ENCODE peak calls at places on chromosome 3, in seven cellular contexts. C is AG10803, X is body of pancreas, J is foreskin fibroblast, U is NB4, Z is cardiac muscle cell, V is dorsolateral prefrontal cortex. S is an unnamed sample.

GRCh38 chr3:124504332-124505059 is 225.8 kb upstream of the UMPS start:
- DNase-seq in C (peak), X (peak), J (peak), U (no peak), Z (no peak), V (no peak), S (no peak)

GRCh38 chr3:24640330-24640877 is 145.8 kb upstream of the THRB start:
- DNase-seq in C (peak), X (peak), J (peak), U (peak), Z (peak), V (no peak), S (peak)

GRCh38 chr3:13479582-13480339 is at the start of gene HDAC11:
- DNase-seq in C (peak), X (peak), J (peak), U (peak), Z (peak), V (peak), S (peak)

GRCh38 chr3:169772530-169772950 is 656 bp upstream of the MYNN start:
- DNase-seq in C (peak), X (peak), J (peak), U (peak), Z (peak), V (peak), S (peak)

GRCh38 chr3:10697918-10698317 is 118.1 kb upstream of the SLC6A11 start:
- DNase-seq in C (no peak), X (no peak), J (no peak), U (no peak), Z (no peak), V (no peak), S (no peak)

GRCh38 chr3:101185341-101185740 is 135.0 kb downstream of the IMPG2 start:
- DNase-seq in C (no peak), X (no peak), J (peak), U (no peak), Z (no peak), V (no peak), S (no peak)

GRCh38 chr3:65128346-65128745 is 440.5 kb upstream of the ADAMTS9 start:
- DNase-seq in C (no peak), X (no peak), J (no peak), U (no peak), Z (no peak), V (no peak), S (peak)

GRCh38 chr3:189947948-189948723 is 172.6 kb downstream of the P3H2 start:
- DNase-seq in C (peak), X (no peak), J (peak), U (peak), Z (peak), V (no peak), S (peak)

GRCh38 chr3:172808969-172809546 is 58.5 kb downstream of the ECT2 start:
- DNase-seq in C (peak), X (no peak), J (peak), U (peak), Z (peak), V (no peak), S (peak)

GRCh38 chr3:24226402-24226801 is 268.2 kb downstream of the THRB start:
- DNase-seq in C (no peak), X (no peak), J (no peak), U (no peak), Z (no peak), V (no peak), S (no peak)

GRCh38 chr3:71478568-71478967 is 105.0 kb downstream of the FOXP1 start:
- DNase-seq in C (no peak), X (no peak), J (no peak), U (no peak), Z (no peak), V (no peak), S (no peak)

GRCh38 chr3:78322780-78323179 is 1282.9 kb downstream of the ROBO2 start:
- DNase-seq in C (no peak), X (no peak), J (no peak), U (no peak), Z (no peak), V (no peak), S (no peak)

GRCh38 chr3:37662708-37663107 is 199.0 kb upstream of the CTDSPL start:
- DNase-seq in C (no peak), X (no peak), J (no peak), U (no peak), Z (no peak), V (no peak), S (no peak)

GRCh38 chr3:137061186-137061585 is 103.4 kb downstream of the IL20RB start:
- DNase-seq in C (no peak), X (no peak), J (no peak), U (no peak), Z (no peak), V (no peak), S (no peak)

GRCh38 chr3:4976109-4976508 is 3.1 kb upstream of the BHLHE40 start:
- DNase-seq in C (peak), X (peak), J (peak), U (peak), Z (peak), V (no peak), S (peak)

GRCh38 chr3:148331111-148331818 is 366.4 kb upstream of the AGTR1 start:
- DNase-seq in C (no peak), X (no peak), J (no peak), U (no peak), Z (no peak), V (no peak), S (no peak)

GRCh38 chr3:146274833-146275232 is 23.9 kb upstream of the PLSCR4 start:
- DNase-seq in C (peak), X (no peak), J (peak), U (no peak), Z (no peak), V (no peak), S (peak)

GRCh38 chr3:28022916-28023315 is 218.5 kb upstream of the CMC1 start:
- DNase-seq in C (no peak), X (no peak), J (no peak), U (peak), Z (no peak), V (no peak), S (no peak)

GRCh38 chr3:160569874-160570273 is 4.5 kb upstream of the KPNA4 start:
- DNase-seq in C (no peak), X (no peak), J (peak), U (no peak), Z (no peak), V (no peak), S (no peak)

GRCh38 chr3:46861996-46862688 is 1.1 kb downstream of the MYL3 start:
- DNase-seq in C (no peak), X (peak), J (no peak), U (no peak), Z (no peak), V (peak), S (no peak)

GRCh38 chr3:59877679-59878427 is 828.0 kb upstream of the CFAP20DC start:
- DNase-seq in C (peak), X (no peak), J (no peak), U (no peak), Z (no peak), V (no peak), S (no peak)

GRCh38 chr3:13013994-13014754 is 59.1 kb downstream of the IQSEC1 start:
- DNase-seq in C (no peak), X (no peak), J (no peak), U (no peak), Z (no peak), V (no peak), S (no peak)

GRCh38 chr3:169667710-169668080 is 4.2 kb upstream of the MECOM start:
- DNase-seq in C (no peak), X (no peak), J (no peak), U (no peak), Z (no peak), V (no peak), S (no peak)

GRCh38 chr3:104763007-104763406 is 603.7 kb upstream of the ALCAM start:
- DNase-seq in C (peak), X (no peak), J (no peak), U (no peak), Z (no peak), V (no peak), S (peak)

GRCh38 chr3:131303848-131304247 is 77.7 kb upstream of the NUDT16 start:
- DNase-seq in C (peak), X (no peak), J (peak), U (no peak), Z (no peak), V (no peak), S (no peak)

GRCh38 chr3:23713641-23714040 is 92.1 kb upstream of the UBE2E1 start:
- DNase-seq in C (peak), X (no peak), J (no peak), U (no peak), Z (no peak), V (no peak), S (no peak)

GRCh38 chr3:136437006-136437405 is 186.9 kb downstream of the PCCB start:
- DNase-seq in C (no peak), X (no peak), J (no peak), U (no peak), Z (no peak), V (no peak), S (no peak)

GRCh38 chr3:4846529-4846928 is 132.7 kb upstream of the BHLHE40 start:
- DNase-seq in C (no peak), X (no peak), J (no peak), U (no peak), Z (no peak), V (no peak), S (no peak)

GRCh38 chr3:62090066-62090465 is 283.3 kb downstream of the FEZF2 start:
- DNase-seq in C (no peak), X (no peak), J (no peak), U (no peak), Z (no peak), V (no peak), S (no peak)

GRCh38 chr3:2838533-2839157 is 271.5 kb downstream of the IL5RA start:
- DNase-seq in C (no peak), X (no peak), J (no peak), U (no peak), Z (peak), V (no peak), S (no peak)

GRCh38 chr3:48708481-48708889 is 8.5 kb downstream of the IP6K2 start:
- DNase-seq in C (peak), X (no peak), J (peak), U (no peak), Z (no peak), V (no peak), S (peak)

GRCh38 chr3:138227650-138228049 is 40.5 kb downstream of the ARMC8 start:
- DNase-seq in C (peak), X (no peak), J (peak), U (no peak), Z (no peak), V (no peak), S (peak)

GRCh38 chr3:130841357-130841756 is 52.5 kb upstream of the ATP2C1 start:
- DNase-seq in C (no peak), X (no peak), J (no peak), U (no peak), Z (no peak), V (no peak), S (no peak)

GRCh38 chr3:16140116-16140893 is 34.2 kb upstream of the GALNT15 start:
- DNase-seq in C (peak), X (peak), J (peak), U (no peak), Z (no peak), V (no peak), S (peak)

GRCh38 chr3:188322135-188322892 is 168.4 kb downstream of the LPP start:
- DNase-seq in C (no peak), X (peak), J (no peak), U (no peak), Z (no peak), V (no peak), S (no peak)

DNA sequence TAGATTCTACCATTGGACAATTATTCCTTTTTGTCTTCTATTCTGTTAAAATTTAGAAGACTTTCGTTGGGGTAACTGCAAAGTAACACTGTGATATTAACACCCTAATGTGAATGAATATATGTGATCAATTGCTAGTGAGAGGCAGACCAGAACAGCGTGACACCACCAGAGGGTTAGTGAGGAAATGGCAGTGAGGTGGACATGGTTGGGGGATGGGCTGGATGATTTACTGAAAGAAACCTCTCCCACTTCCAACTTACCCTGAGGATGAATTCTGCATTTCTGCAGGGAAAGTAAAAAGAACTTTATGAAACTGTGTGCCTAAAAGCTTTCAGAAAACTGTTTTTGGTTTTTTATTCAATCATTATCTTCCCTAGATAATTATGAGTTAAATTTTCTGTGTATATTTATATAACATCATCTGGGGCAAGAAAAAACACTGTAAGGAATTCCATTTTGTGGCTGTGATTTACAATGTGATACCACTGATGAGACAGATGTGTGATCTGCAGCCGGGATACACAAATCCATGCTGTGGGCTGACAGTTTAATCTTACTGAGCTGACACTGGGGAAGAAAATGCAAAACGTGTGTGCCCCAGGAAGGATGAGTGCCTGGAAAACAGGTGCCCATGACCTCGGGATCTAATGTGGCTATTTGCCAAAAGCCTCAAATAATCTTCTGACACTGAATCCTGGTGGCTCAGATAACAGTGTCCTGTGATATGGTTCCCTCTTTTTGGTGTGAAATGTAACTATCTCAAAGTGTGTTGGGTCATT is 10.3 kb downstream of the MYRIP start:
- DNase-seq in C (no peak), X (no peak), J (no peak), U (no peak), Z (no peak), V (no peak), S (no peak)
- TF ChIP-seq CTCF in C (no peak), X (no peak), J (no peak), U (no peak), Z (no peak), V (no peak), S (no peak)

GRCh38 chr3:127354761-127355160 is 66.9 kb upstream of the PRR20G start:
- DNase-seq in C (no peak), X (no peak), J (no peak), U (no peak), Z (no peak), V (no peak), S (no peak)
- H3K4me3 ChIP-seq in C (no peak), X (no peak), J (no peak), U (no peak), Z (no peak), V (no peak), S (no peak)

GRCh38 chr3:50430950-50431435 is 71.7 kb upstream of the TMEM115 start:
- DNase-seq in C (no peak), X (no peak), J (no peak), U (no peak), Z (no peak), V (no peak), S (no peak)

GRCh38 chr3:50435382-50435781 is 68.1 kb downstream of the CACNA2D2 start:
- DNase-seq in C (no peak), X (no peak), J (no peak), U (no peak), Z (peak), V (no peak), S (no peak)

GRCh38 chr3:50433954-50434353 is 69.5 kb downstream of the CACNA2D2 start:
- DNase-seq in C (no peak), X (no peak), J (no peak), U (no peak), Z (no peak), V (no peak), S (no peak)

GRCh38 chr3:50441818-50442217 is 61.6 kb downstream of the CACNA2D2 start:
- DNase-seq in C (no peak), X (no peak), J (no peak), U (no peak), Z (no peak), V (no peak), S (no peak)

GRCh38 chr3:50436063-50436674 is 67.3 kb downstream of the CACNA2D2 start:
- DNase-seq in C (no peak), X (peak), J (peak), U (peak), Z (peak), V (no peak), S (peak)
- TF ChIP-seq CTCF in C (peak), X (peak), J (peak), U (peak), Z (peak), V (peak), S (peak)

GRCh38 chr3:154684021-154684420 is 254.0 kb upstream of the GPR149 start:
- DNase-seq in C (no peak), X (no peak), J (no peak), U (peak), Z (no peak), V (no peak), S (no peak)
- H3K4me3 ChIP-seq in C (no peak), X (no peak), J (no peak), U (no peak), Z (no peak), V (no peak), S (no peak)

DNA sequence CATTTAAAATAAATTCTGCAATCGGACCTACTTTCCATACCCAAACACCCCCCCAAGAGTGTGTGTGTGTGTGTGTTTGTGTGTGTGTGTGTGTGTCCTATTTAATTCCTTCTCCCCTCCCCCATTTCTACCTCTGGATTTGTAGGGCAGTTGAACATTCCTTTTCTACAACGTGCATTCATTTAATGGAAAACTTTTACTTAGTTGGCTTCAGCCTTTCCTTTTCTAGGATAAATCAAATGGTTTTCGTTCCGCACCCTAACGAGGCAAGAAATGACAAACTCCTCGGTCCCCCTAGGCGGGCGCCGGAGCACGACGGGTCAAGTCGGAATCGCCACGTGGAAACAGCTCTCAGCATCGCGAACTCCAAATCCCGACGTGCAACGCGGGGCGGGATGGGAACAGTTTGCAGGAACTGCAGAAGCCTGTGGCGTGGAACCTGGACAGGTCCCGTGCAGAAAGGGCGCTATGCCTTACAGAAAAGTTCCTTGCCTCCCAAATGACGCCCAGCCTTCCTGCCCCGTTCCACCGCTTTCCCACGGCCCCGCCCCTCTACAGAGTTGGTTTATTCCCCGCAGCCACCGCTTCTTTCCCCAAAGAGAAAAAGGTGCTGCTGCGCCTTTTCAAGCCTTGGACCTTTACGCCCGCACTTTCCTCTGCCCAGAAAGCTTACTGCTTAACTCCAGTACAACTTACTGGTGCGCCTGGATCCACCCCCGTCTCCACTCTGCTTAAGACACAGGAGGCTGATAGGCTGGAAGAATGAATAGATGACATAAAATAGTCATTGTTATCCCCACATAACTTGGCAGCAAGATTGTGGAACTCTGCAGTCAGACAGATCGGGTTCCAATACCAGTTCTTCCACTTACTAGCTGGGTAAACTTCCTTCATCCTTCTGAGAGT is 1.1 kb upstream of the EIF2B5 start:
- DNase-seq in C (peak), X (peak), J (peak), U (peak), Z (peak), V (peak), S (peak)
- TF ChIP-seq CTCF in C (no peak), X (no peak), J (no peak), U (no peak), Z (no peak), V (peak), S (no peak)

S was measured in fibroblast of villous mesenchyme.